ENCODE peak calls at places on chromosomes 16 and 17, in ten cellular contexts. One of them, this sample, is unnamed.

GRCh38 chr17:9228408-9229159 is 207.3 kb downstream of the NTN1 start:
- DNase-seq in LoVo: no peak
- DNase-seq in GM04503: peak
- DNase-seq in occipital lobe: no peak
- DNase-seq in endothelial cell: no peak
- DNase-seq in ovary: no peak
- DNase-seq in NCI-H1105 treated with DMSO at 0.1 percent for 48 hours: no peak
- DNase-seq in RWPE1: peak
- DNase-seq in CD4-positive, alpha-beta T cell: no peak
- DNase-seq in SHP77 treated with DMSO at 0.1 percent for 48 hours: no peak
- DNase-seq in this sample: no peak

GRCh38 chr17:73320601-73321264 is 8.9 kb upstream of the CDC42EP4 start:
- DNase-seq in LoVo: no peak
- DNase-seq in RWPE1: no peak
- DNase-seq in GM04503: no peak
- DNase-seq in NCI-H1105 treated with DMSO at 0.1 percent for 48 hours: no peak
- DNase-seq in CD4-positive, alpha-beta T cell: no peak
- DNase-seq in occipital lobe: no peak
- DNase-seq in endothelial cell: no peak
- DNase-seq in SHP77 treated with DMSO at 0.1 percent for 48 hours: no peak
- DNase-seq in ovary: no peak
- DNase-seq in this sample: no peak

GRCh38 chr17:5901731-5902660 is 168.2 kb upstream of the WSCD1 start:
- DNase-seq in endothelial cell: no peak
- DNase-seq in CD4-positive, alpha-beta T cell: no peak
- DNase-seq in NCI-H1105 treated with DMSO at 0.1 percent for 48 hours: no peak
- DNase-seq in occipital lobe: no peak
- DNase-seq in SHP77 treated with DMSO at 0.1 percent for 48 hours: no peak
- DNase-seq in LoVo: no peak
- DNase-seq in GM04503: no peak
- DNase-seq in RWPE1: no peak
- DNase-seq in ovary: no peak
- DNase-seq in this sample: no peak

GRCh38 chr16:2516391-2517240 is 2.9 kb downstream of the ATP6V0C start:
- DNase-seq in occipital lobe: no peak
- DNase-seq in CD4-positive, alpha-beta T cell: no peak
- DNase-seq in SHP77 treated with DMSO at 0.1 percent for 48 hours: no peak
- DNase-seq in GM04503: no peak
- DNase-seq in ovary: no peak
- DNase-seq in NCI-H1105 treated with DMSO at 0.1 percent for 48 hours: no peak
- DNase-seq in LoVo: no peak
- DNase-seq in RWPE1: no peak
- DNase-seq in endothelial cell: no peak
- DNase-seq in this sample: no peak

GRCh38 chr16:81645303-81645702 is 133.8 kb upstream of the PLCG2 start:
- DNase-seq in endothelial cell: no peak
- DNase-seq in RWPE1: peak
- DNase-seq in LoVo: no peak
- DNase-seq in occipital lobe: peak
- DNase-seq in NCI-H1105 treated with DMSO at 0.1 percent for 48 hours: peak
- DNase-seq in ovary: no peak
- DNase-seq in CD4-positive, alpha-beta T cell: no peak
- DNase-seq in SHP77 treated with DMSO at 0.1 percent for 48 hours: peak
- DNase-seq in GM04503: peak
- DNase-seq in this sample: no peak

GRCh38 chr16:88770459-88771293 is 14.3 kb downstream of the PIEZO1 start:
- DNase-seq in endothelial cell: no peak
- DNase-seq in GM04503: no peak
- DNase-seq in CD4-positive, alpha-beta T cell: no peak
- DNase-seq in RWPE1: peak
- DNase-seq in SHP77 treated with DMSO at 0.1 percent for 48 hours: peak
- DNase-seq in LoVo: peak
- DNase-seq in ovary: no peak
- DNase-seq in NCI-H1105 treated with DMSO at 0.1 percent for 48 hours: no peak
- DNase-seq in occipital lobe: no peak
- DNase-seq in this sample: no peak

GRCh38 chr17:35931794-35932419 is 1.3 kb upstream of the RDM1 start:
- DNase-seq in SHP77 treated with DMSO at 0.1 percent for 48 hours: no peak
- DNase-seq in GM04503: no peak
- DNase-seq in LoVo: no peak
- DNase-seq in endothelial cell: no peak
- DNase-seq in RWPE1: no peak
- DNase-seq in ovary: peak
- DNase-seq in NCI-H1105 treated with DMSO at 0.1 percent for 48 hours: no peak
- DNase-seq in CD4-positive, alpha-beta T cell: no peak
- DNase-seq in occipital lobe: no peak
- DNase-seq in this sample: no peak

GRCh38 chr17:64345691-64346376 is 44.8 kb downstream of the PECAM1 start:
- DNase-seq in SHP77 treated with DMSO at 0.1 percent for 48 hours: no peak
- DNase-seq in GM04503: no peak
- DNase-seq in ovary: no peak
- DNase-seq in RWPE1: no peak
- DNase-seq in LoVo: no peak
- DNase-seq in NCI-H1105 treated with DMSO at 0.1 percent for 48 hours: no peak
- DNase-seq in endothelial cell: peak
- DNase-seq in occipital lobe: no peak
- DNase-seq in CD4-positive, alpha-beta T cell: no peak
- DNase-seq in this sample: no peak

GRCh38 chr16:89320717-89321501 is 103.4 kb downstream of the ZNF778 start:
- DNase-seq in NCI-H1105 treated with DMSO at 0.1 percent for 48 hours: no peak
- DNase-seq in SHP77 treated with DMSO at 0.1 percent for 48 hours: peak
- DNase-seq in RWPE1: peak
- DNase-seq in endothelial cell: no peak
- DNase-seq in CD4-positive, alpha-beta T cell: no peak
- DNase-seq in LoVo: peak
- DNase-seq in ovary: no peak
- DNase-seq in occipital lobe: peak
- DNase-seq in GM04503: no peak
- DNase-seq in this sample: no peak

GRCh38 chr17:27756467-27757371 is 43.6 kb downstream of the NOS2 start:
- DNase-seq in CD4-positive, alpha-beta T cell: peak
- DNase-seq in endothelial cell: peak
- DNase-seq in SHP77 treated with DMSO at 0.1 percent for 48 hours: peak
- DNase-seq in occipital lobe: no peak
- DNase-seq in GM04503: no peak
- DNase-seq in RWPE1: no peak
- DNase-seq in NCI-H1105 treated with DMSO at 0.1 percent for 48 hours: peak
- DNase-seq in LoVo: peak
- DNase-seq in ovary: peak
- DNase-seq in this sample: no peak

GRCh38 chr17:13702266-13702665 is 100.5 kb upstream of the HS3ST3A1 start:
- DNase-seq in occipital lobe: no peak
- DNase-seq in LoVo: no peak
- DNase-seq in ovary: no peak
- DNase-seq in NCI-H1105 treated with DMSO at 0.1 percent for 48 hours: no peak
- DNase-seq in endothelial cell: no peak
- DNase-seq in RWPE1: no peak
- DNase-seq in SHP77 treated with DMSO at 0.1 percent for 48 hours: no peak
- DNase-seq in CD4-positive, alpha-beta T cell: no peak
- DNase-seq in GM04503: peak
- DNase-seq in this sample: no peak

GRCh38 chr17:58525239-58525638 is 10.8 kb upstream of the MTMR4 start:
- DNase-seq in RWPE1: peak
- DNase-seq in NCI-H1105 treated with DMSO at 0.1 percent for 48 hours: no peak
- DNase-seq in ovary: no peak
- DNase-seq in LoVo: no peak
- DNase-seq in CD4-positive, alpha-beta T cell: no peak
- DNase-seq in GM04503: peak
- DNase-seq in endothelial cell: no peak
- DNase-seq in occipital lobe: no peak
- DNase-seq in SHP77 treated with DMSO at 0.1 percent for 48 hours: no peak
- DNase-seq in this sample: no peak

GRCh38 chr16:81523387-81524115 is 78.9 kb downstream of the CMIP start:
- DNase-seq in GM04503: no peak
- DNase-seq in NCI-H1105 treated with DMSO at 0.1 percent for 48 hours: no peak
- DNase-seq in LoVo: peak
- DNase-seq in CD4-positive, alpha-beta T cell: no peak
- DNase-seq in SHP77 treated with DMSO at 0.1 percent for 48 hours: no peak
- DNase-seq in occipital lobe: no peak
- DNase-seq in endothelial cell: no peak
- DNase-seq in RWPE1: peak
- DNase-seq in ovary: peak
- DNase-seq in this sample: no peak

GRCh38 chr16:11218324-11218962 is 37.6 kb downstream of the SOCS1 start:
- DNase-seq in ovary: no peak
- DNase-seq in GM04503: no peak
- DNase-seq in NCI-H1105 treated with DMSO at 0.1 percent for 48 hours: no peak
- DNase-seq in endothelial cell: no peak
- DNase-seq in occipital lobe: no peak
- DNase-seq in LoVo: no peak
- DNase-seq in CD4-positive, alpha-beta T cell: no peak
- DNase-seq in RWPE1: no peak
- DNase-seq in SHP77 treated with DMSO at 0.1 percent for 48 hours: no peak
- DNase-seq in this sample: no peak

GRCh38 chr16:15811778-15812750 is 44.8 kb downstream of the MYH11 start:
- DNase-seq in endothelial cell: no peak
- DNase-seq in ovary: no peak
- DNase-seq in NCI-H1105 treated with DMSO at 0.1 percent for 48 hours: no peak
- DNase-seq in GM04503: peak
- DNase-seq in LoVo: peak
- DNase-seq in CD4-positive, alpha-beta T cell: no peak
- DNase-seq in RWPE1: peak
- DNase-seq in SHP77 treated with DMSO at 0.1 percent for 48 hours: no peak
- DNase-seq in occipital lobe: no peak
- DNase-seq in this sample: no peak

GRCh38 chr17:77409282-77410161 is 268.8 kb downstream of the SEC14L1 start:
- DNase-seq in CD4-positive, alpha-beta T cell: no peak
- DNase-seq in SHP77 treated with DMSO at 0.1 percent for 48 hours: no peak
- DNase-seq in occipital lobe: no peak
- DNase-seq in ovary: peak
- DNase-seq in LoVo: no peak
- DNase-seq in RWPE1: peak
- DNase-seq in GM04503: no peak
- DNase-seq in NCI-H1105 treated with DMSO at 0.1 percent for 48 hours: no peak
- DNase-seq in endothelial cell: no peak
- DNase-seq in this sample: no peak

GRCh38 chr16:67661101-67661661 is 421 bp downstream of the PARD6A start:
- DNase-seq in NCI-H1105 treated with DMSO at 0.1 percent for 48 hours: peak
- DNase-seq in LoVo: no peak
- DNase-seq in CD4-positive, alpha-beta T cell: no peak
- DNase-seq in ovary: no peak
- DNase-seq in RWPE1: peak
- DNase-seq in SHP77 treated with DMSO at 0.1 percent for 48 hours: no peak
- DNase-seq in GM04503: no peak
- DNase-seq in endothelial cell: peak
- DNase-seq in occipital lobe: no peak
- DNase-seq in this sample: no peak

GRCh38 chr17:57099165-57099564 is 14.1 kb downstream of the AKAP1 start:
- DNase-seq in SHP77 treated with DMSO at 0.1 percent for 48 hours: no peak
- DNase-seq in ovary: no peak
- DNase-seq in LoVo: no peak
- DNase-seq in GM04503: no peak
- DNase-seq in CD4-positive, alpha-beta T cell: no peak
- DNase-seq in RWPE1: no peak
- DNase-seq in occipital lobe: no peak
- DNase-seq in endothelial cell: no peak
- DNase-seq in NCI-H1105 treated with DMSO at 0.1 percent for 48 hours: no peak
- DNase-seq in this sample: no peak

GRCh38 chr16:56938664-56939513 is 6.9 kb downstream of the HERPUD1 start:
- DNase-seq in NCI-H1105 treated with DMSO at 0.1 percent for 48 hours: peak
- DNase-seq in SHP77 treated with DMSO at 0.1 percent for 48 hours: no peak
- DNase-seq in ovary: no peak
- DNase-seq in RWPE1: no peak
- DNase-seq in occipital lobe: no peak
- DNase-seq in endothelial cell: no peak
- DNase-seq in GM04503: no peak
- DNase-seq in LoVo: no peak
- DNase-seq in CD4-positive, alpha-beta T cell: no peak
- DNase-seq in this sample: no peak

GRCh38 chr17:39399792-39400191 is 1.6 kb downstream of the FBXL20 start:
- DNase-seq in LoVo: no peak
- DNase-seq in endothelial cell: no peak
- DNase-seq in RWPE1: no peak
- DNase-seq in ovary: no peak
- DNase-seq in CD4-positive, alpha-beta T cell: no peak
- DNase-seq in occipital lobe: no peak
- DNase-seq in SHP77 treated with DMSO at 0.1 percent for 48 hours: no peak
- DNase-seq in GM04503: no peak
- DNase-seq in NCI-H1105 treated with DMSO at 0.1 percent for 48 hours: no peak
- DNase-seq in this sample: no peak

GRCh38 chr17:52827526-52827925 is 669.0 kb upstream of the CA10 start:
- DNase-seq in SHP77 treated with DMSO at 0.1 percent for 48 hours: no peak
- DNase-seq in CD4-positive, alpha-beta T cell: no peak
- DNase-seq in NCI-H1105 treated with DMSO at 0.1 percent for 48 hours: no peak
- DNase-seq in occipital lobe: no peak
- DNase-seq in LoVo: peak
- DNase-seq in RWPE1: no peak
- DNase-seq in GM04503: no peak
- DNase-seq in endothelial cell: no peak
- DNase-seq in ovary: no peak
- DNase-seq in this sample: no peak

GRCh38 chr16:89099905-89100304 is 6.3 kb downstream of the ACSF3 start:
- DNase-seq in GM04503: no peak
- DNase-seq in ovary: no peak
- DNase-seq in RWPE1: no peak
- DNase-seq in SHP77 treated with DMSO at 0.1 percent for 48 hours: no peak
- DNase-seq in occipital lobe: no peak
- DNase-seq in LoVo: no peak
- DNase-seq in CD4-positive, alpha-beta T cell: no peak
- DNase-seq in endothelial cell: no peak
- DNase-seq in NCI-H1105 treated with DMSO at 0.1 percent for 48 hours: no peak
- DNase-seq in this sample: no peak

GRCh38 chr17:61002316-61002736 is 324.7 kb downstream of the BCAS3 start:
- DNase-seq in SHP77 treated with DMSO at 0.1 percent for 48 hours: no peak
- DNase-seq in occipital lobe: no peak
- DNase-seq in CD4-positive, alpha-beta T cell: no peak
- DNase-seq in endothelial cell: no peak
- DNase-seq in RWPE1: peak
- DNase-seq in LoVo: peak
- DNase-seq in ovary: no peak
- DNase-seq in GM04503: peak
- DNase-seq in NCI-H1105 treated with DMSO at 0.1 percent for 48 hours: peak
- DNase-seq in this sample: no peak

GRCh38 chr17:43406676-43407645 is 8.2 kb downstream of the ARL4D start:
- DNase-seq in SHP77 treated with DMSO at 0.1 percent for 48 hours: no peak
- DNase-seq in CD4-positive, alpha-beta T cell: no peak
- DNase-seq in RWPE1: no peak
- DNase-seq in endothelial cell: no peak
- DNase-seq in LoVo: no peak
- DNase-seq in ovary: no peak
- DNase-seq in GM04503: no peak
- DNase-seq in occipital lobe: peak
- DNase-seq in NCI-H1105 treated with DMSO at 0.1 percent for 48 hours: no peak
- DNase-seq in this sample: no peak